ENCODE peak calls at places on chromosomes 4 and X, in nine cellular contexts. P, S, I, R, M, D, Q, T and B are unnamed samples.

GRCh38 chr4:121648518-121648917 is 48.3 kb downstream of the ANXA5 start:
- DNase-seq in M (no peak), D (no peak), R (no peak), Q (no peak), T (no peak), S (no peak), I (no peak), P (no peak), B (no peak)

GRCh38 chr4:1750381-1751154 is 29.2 kb downstream of the TACC3 start:
- DNase-seq in P (no peak), R (no peak), S (no peak), T (no peak), Q (no peak), M (no peak), I (no peak), D (no peak), B (no peak)

GRCh38 chr4:15003891-15004700 is 1.8 kb downstream of the CPEB2 start:
- DNase-seq in M (no peak), S (peak), Q (peak), P (peak), I (peak), T (no peak), D (peak), R (no peak), B (peak)

GRCh38 chrX:1138476-1138875 is 74.0 kb downstream of the CRLF2 start:
- DNase-seq in S (no peak), T (no peak), D (no peak), R (no peak), I (no peak), Q (no peak), P (no peak), M (no peak), B (no peak)

GRCh38 chrX:65528705-65529340 is 5.8 kb downstream of the LAS1L start:
- DNase-seq in D (peak), R (no peak), T (peak), I (peak), Q (peak), M (no peak), P (peak), S (peak), B (peak)

GRCh38 chr4:27013012-27013411 is 152.4 kb downstream of the STIM2 start:
- DNase-seq in P (no peak), S (no peak), D (no peak), R (no peak), Q (no peak), I (no peak), M (no peak), T (no peak), B (no peak)

GRCh38 chr4:139725236-139725635 is 59.6 kb downstream of the MGST2 start:
- DNase-seq in P (no peak), Q (no peak), S (no peak), R (no peak), M (no peak), T (no peak), D (no peak), I (no peak), B (no peak)

GRCh38 chr4:54402880-54403503 is 173.9 kb downstream of the PDGFRA start:
- DNase-seq in M (no peak), R (no peak), S (no peak), P (no peak), D (peak), I (no peak), Q (no peak), T (no peak), B (no peak)

GRCh38 chr4:25165916-25166315 is 5.7 kb upstream of the SEPSECS start:
- DNase-seq in T (no peak), D (no peak), I (no peak), Q (no peak), S (no peak), P (no peak), M (no peak), R (no peak), B (no peak)

GRCh38 chrX:13101439-13102139 is 57.2 kb upstream of the FAM9C start:
- DNase-seq in R (no peak), D (peak), I (peak), M (peak), T (no peak), Q (peak), P (no peak), S (no peak), B (peak)

GRCh38 chrX:53265771-53266170 is 15.6 kb downstream of the IQSEC2 start:
- DNase-seq in D (no peak), P (no peak), Q (no peak), T (no peak), I (no peak), S (no peak), M (no peak), R (no peak), B (peak)

GRCh38 chrX:136779346-136779781 is 1.4 kb downstream of the ARHGEF6 start:
- DNase-seq in P (peak), R (no peak), M (no peak), D (no peak), S (no peak), T (no peak), I (peak), Q (no peak), B (no peak)

GRCh38 chr4:102694791-102695190 is 66.0 kb downstream of the MANBA start:
- DNase-seq in M (no peak), D (no peak), R (no peak), S (no peak), P (no peak), Q (no peak), T (no peak), I (no peak), B (peak)

GRCh38 chr4:76765473-76766183 is 132.3 kb downstream of the SOWAHB start:
- DNase-seq in D (no peak), R (no peak), M (no peak), T (no peak), I (no peak), Q (no peak), S (no peak), P (no peak), B (no peak)

GRCh38 chrX:154409222-154409871 is at the start of gene DNASE1L1:
- DNase-seq in P (no peak), D (peak), T (no peak), M (no peak), I (peak), S (no peak), Q (peak), R (no peak), B (peak)

GRCh38 chr4:9969526-9970398 is 51.5 kb downstream of the SLC2A9 start:
- DNase-seq in D (no peak), T (no peak), M (no peak), R (no peak), I (peak), S (no peak), Q (no peak), P (peak), B (no peak)